ENCODE peak calls at places on chromosome 4, in six cellular contexts. J, S, P, L, W and T are unnamed samples.
A peak's percentile ranks its signal among the peaks of the same experiment; 100 is the strongest.

GRCh38 chr4:7067523-7068278 is at the start of gene GRPEL1:
- DNase-seq in J (peak; percentile 99), S (peak; percentile 97), P (peak; percentile 100), L (peak; percentile 100), W (no peak), T (peak; percentile 96)

GRCh38 chr4:94256833-94257232 is 49.2 kb downstream of the SMARCAD1 start:
- DNase-seq in J (no peak), S (no peak), P (no peak), L (peak; percentile 9), W (no peak), T (no peak)

GRCh38 chr4:82099863-82100579 is 273.8 kb downstream of the HNRNPD start:
- DNase-seq in J (no peak), S (no peak), P (no peak), L (no peak), W (no peak), T (no peak)

GRCh38 chr4:15832523-15833451 is 54.7 kb downstream of the CD38 start:
- DNase-seq in J (no peak), S (no peak), P (no peak), L (no peak), W (no peak), T (no peak)

GRCh38 chr4:55633903-55634302 is 2.2 kb downstream of the NMU start:
- DNase-seq in J (no peak), S (no peak), P (no peak), L (no peak), W (no peak), T (no peak)

GRCh38 chr4:183995489-183996049 is 90.5 kb downstream of the STOX2 start:
- DNase-seq in J (no peak), S (no peak), P (no peak), L (no peak), W (no peak), T (no peak)

GRCh38 chr4:3821580-3822229 is 55.5 kb downstream of the ADRA2C start:
- DNase-seq in J (no peak), S (no peak), P (no peak), L (no peak), W (no peak), T (no peak)

GRCh38 chr4:108117473-108118182 is 51.1 kb downstream of the LEF1 start:
- DNase-seq in J (no peak), S (no peak), P (no peak), L (peak; percentile 45), W (no peak), T (peak; percentile 59)

GRCh38 chr4:81377231-81377630 is 94.5 kb downstream of the RASGEF1B start:
- DNase-seq in J (no peak), S (no peak), P (no peak), L (peak; percentile 17), W (no peak), T (no peak)

GRCh38 chr4:102687373-102687981 is 73.3 kb downstream of the MANBA start:
- DNase-seq in J (peak; percentile 59), S (no peak), P (no peak), L (no peak), W (no peak), T (no peak)

GRCh38 chr4:54073481-54073880 is 9.1 kb upstream of the CHIC2 start:
- DNase-seq in J (no peak), S (no peak), P (no peak), L (no peak), W (no peak), T (no peak)